ENCODE peak calls at places on chromosomes 13 and 19, in four cellular contexts. A is bronchial epithelial cell, O is stomach, F is brain microvascular endothelial cell. X is an unnamed sample.

GRCh38 chr13:111875922-111876321 is 191.0 kb upstream of the SOX1 start:
- DNase-seq in A (no peak), O (no peak), F (no peak), X (no peak)

GRCh38 chr19:1980782-1981181 is 34.7 kb downstream of the BTBD2 start:
- DNase-seq in A (no peak), O (no peak), F (no peak), X (no peak)

GRCh38 chr19:1882089-1882785 is 3.1 kb downstream of the ABHD17A start:
- DNase-seq in A (no peak), O (no peak), F (no peak), X (no peak)

GRCh38 chr19:10289167-10289835 is 451 bp upstream of the ICAM5 start:
- DNase-seq in A (peak; percentile 41), O (peak; percentile 37), F (no peak), X (no peak)

GRCh38 chr13:50255639-50256038 is 240.4 kb downstream of the KCNRG start:
- DNase-seq in A (no peak), O (no peak), F (no peak), X (no peak)

GRCh38 chr19:15280048-15280725 is 47.9 kb upstream of the EPHX3 start:
- DNase-seq in A (no peak), O (no peak), F (no peak), X (no peak)

GRCh38 chr13:41954226-41954625 is 6.7 kb downstream of the VWA8 start:
- DNase-seq in A (no peak), O (no peak), F (no peak), X (no peak)

GRCh38 chr19:52237771-52238400 is 31.5 kb upstream of the ZNF766 start:
- DNase-seq in A (peak; percentile 58), O (peak; percentile 59), F (peak; percentile 68), X (no peak)

GRCh38 chr13:52713894-52714293 is 25.7 kb downstream of the CNMD start:
- DNase-seq in A (peak; percentile 21), O (no peak), F (no peak), X (no peak)

GRCh38 chr19:14916848-14917247 is 24.4 kb upstream of the OR7C2 start:
- DNase-seq in A (no peak), O (no peak), F (no peak), X (no peak)

GRCh38 chr13:31051999-31052398 is 109.7 kb downstream of the HSPH1 start:
- DNase-seq in A (no peak), O (no peak), F (no peak), X (no peak)

DNA sequence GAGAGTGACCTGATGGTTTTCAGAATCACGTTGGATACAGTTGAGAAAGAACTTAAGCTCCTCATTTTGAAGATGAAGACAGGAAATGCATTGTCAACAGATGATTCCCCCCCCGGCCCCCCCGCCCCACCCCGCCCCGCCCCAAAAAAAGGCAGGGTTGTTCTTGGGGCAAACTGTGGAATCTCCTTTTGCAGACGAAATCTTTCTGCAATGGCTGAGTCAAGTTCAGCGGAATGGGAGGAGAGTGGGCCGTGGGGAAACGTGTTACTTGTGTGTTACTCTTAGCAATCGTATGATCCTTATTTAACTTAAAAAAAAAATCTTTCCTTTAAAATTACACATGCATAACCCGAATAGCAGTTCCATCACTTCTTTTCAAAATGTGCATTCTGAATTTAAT is 348.4 kb upstream of the ARGLU1 start:
- DNase-seq in A (no peak), O (no peak), F (peak; percentile 11), X (no peak)
- H3K4me3 ChIP-seq in A (no peak overlapping the region), O (no peak overlapping the region), F (no peak overlapping the region), X (no peak overlapping the region)

GRCh38 chr19:44576843-44577565 is 36.4 kb upstream of the IGSF23 start:
- DNase-seq in A (peak; percentile 58), O (peak; percentile 56), F (peak; percentile 14), X (no peak)
- TF ChIP-seq CTCF in A (peak; percentile 89), O (peak; percentile 46), F (peak; percentile 86), X (peak; percentile 79)

DNA sequence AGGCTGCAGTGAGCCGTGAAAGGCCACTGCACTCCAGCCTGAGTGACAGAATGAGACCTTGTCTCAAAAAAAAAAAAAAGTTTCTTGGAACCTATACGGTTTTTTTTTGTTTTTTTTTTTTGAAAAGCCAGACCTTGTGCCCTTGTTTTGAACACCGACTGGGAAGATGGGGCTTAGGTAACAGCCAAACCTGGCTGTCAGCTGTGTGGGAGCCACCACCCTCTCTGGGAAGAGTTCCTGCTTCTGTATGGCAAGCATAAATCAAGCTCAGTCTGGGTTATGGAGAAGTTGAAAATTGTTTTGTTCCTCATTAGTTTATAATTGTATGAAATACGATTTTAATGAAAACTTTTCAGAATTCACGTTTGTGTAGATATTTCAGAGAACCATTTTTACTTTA is 39.5 kb downstream of the MPHOSPH8 start:
- DNase-seq in A (no peak), O (no peak), F (no peak), X (no peak)
- H3K36me3 ChIP-seq in A (peaks cover 17% of the 10 kb centered on the region), O (peaks cover 45% of the 10 kb centered on the region), F (peaks cover 50% of the 10 kb centered on the region), X (peaks cover 3% of the 10 kb centered on the region)

DNA sequence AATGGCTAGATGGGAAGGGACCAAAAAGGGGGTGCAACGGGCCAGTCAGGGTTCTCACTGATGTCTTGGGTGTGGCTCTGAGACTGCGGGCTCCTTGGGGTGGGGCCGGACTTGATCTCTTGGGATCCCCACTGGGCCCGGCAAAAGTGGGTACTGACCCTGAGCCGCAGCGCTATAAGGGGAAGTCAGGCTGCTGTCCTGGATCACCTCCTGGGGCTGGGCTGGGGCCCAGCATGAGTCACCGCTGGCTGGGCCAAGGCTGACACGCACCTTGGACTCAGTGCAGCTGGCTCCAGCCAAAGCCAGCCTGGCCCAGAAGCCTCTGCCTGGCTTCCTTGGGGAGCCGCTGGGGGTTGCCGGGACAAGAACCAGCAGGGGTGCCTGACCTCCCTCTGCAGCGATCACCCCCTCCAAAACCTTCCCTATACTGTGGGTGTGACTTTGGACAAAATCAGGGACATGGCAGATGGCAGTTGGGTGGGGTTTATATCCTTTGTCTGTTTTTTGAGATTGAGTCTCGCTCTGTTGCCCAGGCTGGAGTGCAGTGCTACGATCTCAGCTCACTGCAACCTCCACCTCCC is 614 bp upstream of the IQCN start:
- DNase-seq in A (peak; percentile 72), O (peak; percentile 89), F (peak; percentile 76), X (no peak)
- H3K4me3 ChIP-seq in A (no peak overlapping the region), O (no peak overlapping the region), F (no peak overlapping the region), X (no peak overlapping the region)

DNA sequence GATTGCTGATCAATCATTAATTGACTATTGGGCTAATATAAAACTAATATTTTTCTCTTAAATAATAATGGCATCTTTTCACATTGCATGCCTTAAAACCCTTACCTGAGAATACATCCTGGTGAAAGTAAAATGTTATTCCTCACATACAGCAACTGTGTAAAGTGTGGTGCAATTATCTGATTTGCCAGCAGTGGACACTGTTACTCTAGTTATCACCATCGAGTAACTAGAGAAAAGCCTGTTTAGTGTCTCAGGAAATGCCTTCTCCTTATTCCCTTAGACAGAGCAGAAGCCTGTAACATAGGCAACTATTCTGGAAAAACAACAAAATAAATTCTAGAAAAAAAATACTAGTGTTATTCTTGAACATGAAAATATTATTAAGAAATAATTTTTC is 459.8 kb downstream of the FGF14 start:
- DNase-seq in A (peak; percentile 54), O (no peak), F (peak; percentile 43), X (no peak)
- TF ChIP-seq CTCF in A (peak; percentile 73), O (peak; percentile 56), F (peak; percentile 67), X (peak; percentile 84)